ENCODE peak calls at places on chromosomes 11 and 22, in six cellular contexts. Q is EH; B is stimulated activated CD4-positive, alpha-beta T cell treated with anti-CD3 and anti-CD28 coated beads, Interleukin-12 subunit alpha, Interleukin-12 subunit beta, amount 100 ng/mL, for 24 hours; M is NCI-H1092 treated with DMSO at 0.1 percent for 48 hours; G is NCI-H1436; V is MV-4-11. Z is an unnamed sample.

GRCh38 chr22:36081023-36081431 is 52.4 kb upstream of the RBFOX2 start:
- DNase-seq in Q (peak), B (no peak), M (no peak), G (no peak), V (no peak), Z (no peak)

GRCh38 chr11:61071208-61071681 is 31.0 kb upstream of the CD5 start:
- DNase-seq in Q (no peak), B (no peak), M (no peak), G (no peak), V (peak), Z (no peak)

GRCh38 chr11:9573775-9574555 is 495 bp downstream of the WEE1 start:
- DNase-seq in Q (peak), B (no peak), M (peak), G (no peak), V (no peak), Z (peak)

GRCh38 chr11:67303989-67304411 is 670 bp downstream of the SSH3 start:
- DNase-seq in Q (peak), B (no peak), M (no peak), G (no peak), V (no peak), Z (no peak)

GRCh38 chr11:47179655-47179991 is 2.9 kb upstream of the ARFGAP2 start:
- DNase-seq in Q (peak), B (peak), M (peak), G (peak), V (peak), Z (no peak)

GRCh38 chr22:16603448-16603768 is 10.8 kb upstream of the CCT8L2 start:
- DNase-seq in Q (no peak), B (no peak), M (no peak), G (no peak), V (no peak), Z (no peak)

GRCh38 chr11:65204646-65205601 is 23.2 kb downstream of the CAPN1 start:
- DNase-seq in Q (peak), B (peak), M (peak), G (peak), V (peak), Z (no peak)

GRCh38 chr11:42407379-42407778 is 904.4 kb upstream of the API5 start:
- DNase-seq in Q (peak), B (no peak), M (peak), G (peak), V (peak), Z (no peak)

GRCh38 chr11:45331839-45332485 is 45.8 kb upstream of the SYT13 start:
- DNase-seq in Q (peak), B (no peak), M (no peak), G (no peak), V (no peak), Z (no peak)

GRCh38 chr11:70387564-70387963 is 10.8 kb upstream of the CTTN start:
- DNase-seq in Q (no peak), B (no peak), M (no peak), G (no peak), V (no peak), Z (no peak)

GRCh38 chr11:86108146-86108545 is 39.3 kb upstream of the PICALM start:
- DNase-seq in Q (no peak), B (no peak), M (no peak), G (no peak), V (no peak), Z (no peak)

GRCh38 chr11:8102965-8103364 is 22.0 kb downstream of the TUB start:
- DNase-seq in Q (no peak), B (no peak), M (no peak), G (no peak), V (no peak), Z (no peak)

GRCh38 chr11:65390099-65390941 is 3.9 kb downstream of the FRMD8 start:
- DNase-seq in Q (peak), B (no peak), M (no peak), G (no peak), V (no peak), Z (no peak)

GRCh38 chr22:42214625-42215415 is 55.6 kb downstream of the TCF20 start:
- DNase-seq in Q (no peak), B (no peak), M (no peak), G (no peak), V (no peak), Z (no peak)

GRCh38 chr11:63505857-63506528 is at the start of gene LGALS12:
- DNase-seq in Q (no peak), B (no peak), M (no peak), G (no peak), V (peak), Z (no peak)

GRCh38 chr11:46658259-46658658 is 40.9 kb downstream of the ATG13 start:
- DNase-seq in Q (peak), B (no peak), M (no peak), G (no peak), V (peak), Z (no peak)

GRCh38 chr11:134289789-134290188 is 13.6 kb downstream of the GLB1L3 start:
- DNase-seq in Q (no peak), B (no peak), M (no peak), G (no peak), V (no peak), Z (no peak)

GRCh38 chr11:19345519-19345847 is 104.7 kb upstream of the E2F8 start:
- DNase-seq in Q (peak), B (no peak), M (peak), G (peak), V (no peak), Z (no peak)

GRCh38 chr22:47064016-47064415 is 301.6 kb downstream of the TBC1D22A start:
- DNase-seq in Q (no peak), B (no peak), M (no peak), G (no peak), V (no peak), Z (no peak)

GRCh38 chr11:95499516-95500135 is 268.6 kb upstream of the SESN3 start:
- DNase-seq in Q (peak), B (no peak), M (no peak), G (no peak), V (no peak), Z (no peak)

GRCh38 chr22:27115816-27116256 is 458.4 kb downstream of the MIAT start:
- DNase-seq in Q (peak), B (no peak), M (no peak), G (no peak), V (no peak), Z (no peak)

GRCh38 chr11:69156673-69157155 is 979 bp downstream of the SMIM38 start:
- DNase-seq in Q (peak), B (no peak), M (no peak), G (no peak), V (peak), Z (peak)

GRCh38 chr11:68436162-68436888 is 24.2 kb upstream of the PPP6R3 start:
- DNase-seq in Q (no peak), B (no peak), M (no peak), G (no peak), V (no peak), Z (no peak)

GRCh38 chr11:2893021-2893528 is 7.5 kb upstream of the CDKN1C start:
- DNase-seq in Q (no peak), B (no peak), M (no peak), G (no peak), V (no peak), Z (no peak)

GRCh38 chr11:36088234-36088975 is 144.5 kb downstream of the LDLRAD3 start:
- DNase-seq in Q (peak), B (no peak), M (no peak), G (no peak), V (no peak), Z (no peak)

Z was measured in lung.